ENCODE peak calls at places on chromosomes 13 and 19, in six cellular contexts. F is tibial nerve, W is Panc1, M is thoracic aorta, G is A673, B is neuronal stem cell. L is an unnamed sample.

GRCh38 chr13:111961793-111962192 is 105.2 kb upstream of the SOX1 start:
- DNase-seq in F (no peak), W (no peak), M (no peak), G (no peak), B (no peak), L (no peak)

GRCh38 chr19:49196527-49197240 is 39.1 kb downstream of the TRPM4 start:
- DNase-seq in F (no peak), W (no peak), M (no peak), G (peak), B (no peak), L (no peak)

GRCh38 chr13:19178901-19179593 is 2.6 kb downstream of the TUBA3C start:
- DNase-seq in F (no peak), W (no peak), M (no peak), G (no peak), B (no peak), L (no peak)

GRCh38 chr13:46687810-46688209 is 109.2 kb downstream of the ESD start:
- DNase-seq in F (no peak), W (no peak), M (no peak), G (peak), B (no peak), L (no peak)

GRCh38 chr13:30257433-30258099 is 49.8 kb downstream of the KATNAL1 start:
- DNase-seq in F (no peak), W (no peak), M (no peak), G (no peak), B (peak), L (no peak)

GRCh38 chr19:44530777-44531176 is 1.3 kb upstream of the CEACAM20 start:
- DNase-seq in F (no peak), W (no peak), M (no peak), G (no peak), B (no peak), L (no peak)

GRCh38 chr13:42876810-42877550 is 95.6 kb downstream of the FAM216B start:
- DNase-seq in F (no peak), W (no peak), M (no peak), G (no peak), B (no peak), L (peak)

GRCh38 chr19:4066176-4066606 is 508 bp downstream of the ZBTB7A start:
- DNase-seq in F (no peak), W (no peak), M (no peak), G (no peak), B (no peak), L (no peak)

GRCh38 chr19:7533925-7534480 is 1.5 kb upstream of the PNPLA6 start:
- DNase-seq in F (peak), W (no peak), M (peak), G (peak), B (peak), L (peak)

GRCh38 chr19:33438987-33439781 is 65.7 kb downstream of the CEBPG start:
- DNase-seq in F (no peak), W (no peak), M (no peak), G (no peak), B (no peak), L (no peak)

GRCh38 chr19:10270616-10271394 is at the start of gene ICAM1:
- DNase-seq in F (peak), W (no peak), M (no peak), G (no peak), B (no peak), L (no peak)

GRCh38 chr13:90414691-90415596 is 932.5 kb upstream of the MIR17HG start:
- DNase-seq in F (no peak), W (peak), M (no peak), G (peak), B (no peak), L (no peak)

GRCh38 chr19:19420570-19421301 is 15.3 kb downstream of the GATAD2A start:
- DNase-seq in F (no peak), W (no peak), M (no peak), G (peak), B (no peak), L (no peak)

GRCh38 chr19:10826236-10826635 is 9.8 kb downstream of the TMED1 start:
- DNase-seq in F (no peak), W (no peak), M (no peak), G (no peak), B (no peak), L (no peak)

GRCh38 chr13:70985371-70985770 is 877.1 kb upstream of the KLHL1 start:
- DNase-seq in F (no peak), W (no peak), M (no peak), G (no peak), B (no peak), L (no peak)

GRCh38 chr13:45781553-45782326 is 69.8 kb downstream of the SIAH3 start:
- DNase-seq in F (no peak), W (no peak), M (peak), G (peak), B (no peak), L (no peak)

GRCh38 chr19:35211545-35212230 is 16.9 kb downstream of the FAM187B start:
- DNase-seq in F (peak), W (no peak), M (no peak), G (no peak), B (no peak), L (no peak)

GRCh38 chr19:38838208-38838985 is 6.8 kb upstream of the ECH1 start:
- DNase-seq in F (no peak), W (no peak), M (no peak), G (no peak), B (no peak), L (peak)

GRCh38 chr19:42352216-42352892 is 26.9 kb downstream of the MEGF8 start:
- DNase-seq in F (no peak), W (no peak), M (no peak), G (peak), B (peak), L (no peak)

GRCh38 chr13:113296842-113297369 is at the start of gene LAMP1:
- DNase-seq in F (peak), W (peak), M (peak), G (peak), B (peak), L (peak)

GRCh38 chr19:38640368-38640767 is 7.1 kb upstream of the ACTN4 start:
- DNase-seq in F (no peak), W (no peak), M (no peak), G (no peak), B (no peak), L (no peak)

GRCh38 chr19:46373573-46374359 is 26.9 kb downstream of the PPP5C start:
- DNase-seq in F (no peak), W (no peak), M (peak), G (peak), B (peak), L (peak)

GRCh38 chr19:1275260-1275975 is at the start of gene FAM174C:
- DNase-seq in F (peak), W (no peak), M (no peak), G (peak), B (peak), L (peak)

GRCh38 chr19:45873219-45873772 is 9.2 kb downstream of the FOXA3 start:
- DNase-seq in F (no peak), W (no peak), M (no peak), G (no peak), B (no peak), L (no peak)

GRCh38 chr13:48251616-48252081 is 18.6 kb downstream of the ITM2B start:
- DNase-seq in F (no peak), W (no peak), M (no peak), G (no peak), B (no peak), L (no peak)

GRCh38 chr13:110689711-110690110 is 16.2 kb downstream of the CARS2 start:
- DNase-seq in F (no peak), W (no peak), M (no peak), G (no peak), B (no peak), L (no peak)

GRCh38 chr19:8451885-8452284 is 7.1 kb downstream of the HNRNPM start:
- DNase-seq in F (no peak), W (no peak), M (no peak), G (no peak), B (no peak), L (peak)

GRCh38 chr13:98224557-98224956 is 47.5 kb upstream of the RNF113B start:
- DNase-seq in F (no peak), W (no peak), M (no peak), G (no peak), B (no peak), L (no peak)

GRCh38 chr19:40800339-40800996 is 1.5 kb downstream of the EGLN2 start:
- DNase-seq in F (no peak), W (no peak), M (no peak), G (no peak), B (no peak), L (no peak)

GRCh38 chr19:8580710-8581281 is 3.6 kb upstream of the MYO1F start:
- DNase-seq in F (peak), W (peak), M (peak), G (peak), B (peak), L (no peak)

GRCh38 chr19:11115895-11116446 is 26.7 kb downstream of the LDLR start:
- DNase-seq in F (no peak), W (no peak), M (no peak), G (no peak), B (no peak), L (no peak)

GRCh38 chr19:47780215-47780551 is 1.7 kb downstream of the SELENOW start:
- DNase-seq in F (no peak), W (no peak), M (no peak), G (no peak), B (no peak), L (no peak)

GRCh38 chr19:47779524-47780214 is 1.2 kb downstream of the SELENOW start:
- DNase-seq in F (peak), W (no peak), M (peak), G (no peak), B (no peak), L (no peak)

GRCh38 chr19:47776568-47776967 is 1.9 kb upstream of the SELENOW start:
- DNase-seq in F (no peak), W (no peak), M (no peak), G (no peak), B (no peak), L (peak)

GRCh38 chr19:47778089-47778953 is at the start of gene SELENOW:
- DNase-seq in F (peak), W (no peak), M (no peak), G (peak), B (peak), L (no peak)

GRCh38 chr19:47778954-47779351 is 450 bp downstream of the SELENOW start:
- DNase-seq in F (no peak), W (no peak), M (no peak), G (no peak), B (no peak), L (no peak)
- H3K27ac ChIP-seq in F (peak), W (peak), M (peak), G (peak), B (no peak), L (peak)

GRCh38 chr13:107568181-107568580 is 647.2 kb downstream of the LIG4 start:
- DNase-seq in F (no peak), W (no peak), M (no peak), G (no peak), B (no peak), L (no peak)

GRCh38 chr13:107562222-107562621 is 653.1 kb downstream of the LIG4 start:
- DNase-seq in F (no peak), W (no peak), M (no peak), G (no peak), B (no peak), L (no peak)

DNA sequence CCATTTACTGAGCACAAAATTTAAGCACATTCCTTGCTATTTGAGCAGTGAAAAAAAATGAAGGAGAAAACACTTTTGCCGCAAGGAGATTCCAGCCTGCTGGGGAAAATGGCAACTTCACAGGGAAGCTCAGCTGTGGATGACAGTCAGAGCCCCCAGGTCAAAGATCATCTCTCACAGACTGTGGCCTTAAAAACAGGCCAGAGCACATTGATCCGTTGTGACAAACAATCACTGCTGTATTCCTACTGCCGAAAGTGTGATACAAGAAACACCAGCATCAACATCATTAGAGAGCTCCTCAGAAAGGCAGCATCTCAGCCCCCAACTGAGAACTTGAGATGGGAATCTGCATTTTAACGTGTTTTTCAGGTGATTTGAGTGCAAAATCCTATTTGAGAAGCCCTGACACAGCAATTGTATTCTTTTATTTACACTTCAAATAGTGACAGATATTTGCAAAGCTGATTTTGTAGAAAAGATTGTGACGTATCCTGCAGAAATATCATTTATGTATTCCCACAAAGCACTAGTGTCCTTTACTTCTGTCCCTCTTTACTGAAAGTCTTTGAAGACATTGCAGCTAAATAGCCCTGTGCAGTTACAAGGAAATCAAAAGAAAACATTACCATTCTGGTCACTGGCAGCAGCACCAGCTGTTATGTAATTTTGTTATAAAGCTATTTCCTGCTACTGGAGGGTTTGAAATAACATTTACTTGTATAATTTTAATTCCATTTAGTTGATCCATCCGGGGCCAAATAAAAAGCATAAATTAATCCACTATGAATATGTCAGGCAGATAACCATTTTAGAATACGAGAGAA is 652.0 kb downstream of the LIG4 start:
- DNase-seq in F (no peak), W (no peak), M (no peak), G (no peak), B (peak), L (no peak)
- H3K27ac ChIP-seq in F (no peak), W (no peak), M (no peak), G (no peak), B (no peak), L (no peak)

DNA sequence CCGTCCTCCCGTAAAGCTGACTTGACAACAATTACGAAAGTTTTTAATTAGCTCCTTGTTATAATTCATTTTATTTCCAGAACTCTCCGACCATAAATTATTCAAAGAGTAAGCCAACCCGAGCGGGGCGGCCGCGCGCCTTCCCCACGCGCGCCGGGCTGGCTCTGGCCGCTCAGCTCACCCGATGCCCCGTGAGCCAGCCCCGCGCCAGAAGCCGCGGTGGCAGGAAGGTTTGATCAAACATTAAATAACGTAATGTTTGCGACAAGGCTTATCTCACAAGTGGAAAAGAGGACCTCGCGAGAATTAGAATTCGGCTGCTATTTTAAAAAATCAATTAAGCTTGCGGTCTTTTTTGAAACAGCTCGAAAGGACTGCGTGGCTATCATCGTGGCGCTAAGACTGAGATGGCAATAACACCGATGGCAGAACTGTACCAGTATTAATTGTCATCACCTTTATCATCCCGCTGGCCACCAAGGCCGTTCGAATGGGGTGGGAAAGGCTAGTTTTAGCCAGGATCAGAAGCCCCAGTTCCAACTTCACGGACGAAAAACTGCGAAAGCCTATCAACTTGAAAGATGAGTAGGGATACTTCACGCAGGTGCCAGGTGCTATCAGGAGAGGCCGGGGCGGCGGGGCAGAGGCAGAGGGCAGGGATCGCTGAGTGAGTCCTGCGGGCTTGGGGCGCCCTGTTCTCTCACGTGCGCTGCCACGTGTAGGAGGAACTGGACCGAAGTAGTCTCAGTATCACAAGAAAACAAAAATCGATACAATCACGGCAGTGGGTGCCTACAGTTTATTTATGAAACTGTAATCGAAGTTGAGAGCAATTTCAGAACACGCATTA is 6.4 kb downstream of the POU4F1 start:
- DNase-seq in F (no peak), W (no peak), M (no peak), G (no peak), B (peak), L (no peak)
- H3K27ac ChIP-seq in F (no peak), W (no peak), M (no peak), G (no peak), B (no peak), L (no peak)

DNA sequence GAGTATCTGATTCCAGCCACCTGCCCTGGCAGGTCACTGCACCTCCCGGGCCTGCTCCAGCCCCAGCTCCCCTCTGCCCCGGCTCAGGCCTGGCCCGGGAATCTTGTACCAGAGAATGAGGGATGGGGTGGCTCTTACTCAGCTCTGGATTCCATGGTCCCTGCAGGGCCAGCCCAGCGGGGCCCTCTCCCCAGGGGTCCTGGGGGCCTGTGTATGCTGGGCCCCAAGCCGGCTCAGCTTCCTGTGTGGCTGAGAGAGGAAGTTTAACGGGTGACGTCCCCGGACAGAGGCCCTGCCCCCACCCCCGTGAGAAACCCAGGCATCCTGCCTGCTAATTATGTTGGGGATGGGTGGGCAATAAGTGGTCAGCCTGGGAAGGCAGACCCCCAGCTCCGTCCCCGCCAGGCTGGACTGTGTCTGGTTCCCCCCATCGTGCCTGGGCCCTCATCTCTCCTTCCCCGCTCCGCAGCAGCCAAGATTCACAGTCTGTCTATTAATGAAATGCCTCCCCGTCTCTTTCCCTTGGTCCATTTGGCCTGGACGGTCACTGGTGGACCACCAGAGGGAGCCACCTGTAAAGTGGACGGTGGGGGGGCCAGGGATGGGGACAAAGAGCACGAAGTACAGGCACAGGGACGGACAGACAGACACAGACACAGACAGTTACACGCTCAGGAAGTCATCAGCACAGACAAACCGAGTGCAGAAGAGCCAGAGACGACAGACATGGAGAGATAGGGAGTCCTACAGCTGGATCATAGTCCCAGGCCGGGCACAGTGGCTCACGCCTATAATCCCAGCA is at the start of gene DENND1C:
- DNase-seq in F (no peak), W (no peak), M (no peak), G (no peak), B (no peak), L (no peak)
- H3K27ac ChIP-seq in F (no peak), W (no peak), M (no peak), G (no peak), B (no peak), L (no peak)

GRCh38 chr19:18017275-18018083 is 9.5 kb downstream of the ARRDC2 start:
- DNase-seq in F (no peak), W (no peak), M (no peak), G (peak), B (no peak), L (no peak)

GRCh38 chr19:18020212-18021067 is 12.5 kb downstream of the ARRDC2 start:
- DNase-seq in F (peak), W (no peak), M (peak), G (no peak), B (no peak), L (no peak)

GRCh38 chr19:18027151-18027550 is 19.2 kb downstream of the ARRDC2 start:
- DNase-seq in F (no peak), W (no peak), M (no peak), G (no peak), B (no peak), L (no peak)

GRCh38 chr19:18023596-18024212 is 15.7 kb downstream of the ARRDC2 start:
- DNase-seq in F (peak), W (no peak), M (no peak), G (peak), B (no peak), L (no peak)

DNA sequence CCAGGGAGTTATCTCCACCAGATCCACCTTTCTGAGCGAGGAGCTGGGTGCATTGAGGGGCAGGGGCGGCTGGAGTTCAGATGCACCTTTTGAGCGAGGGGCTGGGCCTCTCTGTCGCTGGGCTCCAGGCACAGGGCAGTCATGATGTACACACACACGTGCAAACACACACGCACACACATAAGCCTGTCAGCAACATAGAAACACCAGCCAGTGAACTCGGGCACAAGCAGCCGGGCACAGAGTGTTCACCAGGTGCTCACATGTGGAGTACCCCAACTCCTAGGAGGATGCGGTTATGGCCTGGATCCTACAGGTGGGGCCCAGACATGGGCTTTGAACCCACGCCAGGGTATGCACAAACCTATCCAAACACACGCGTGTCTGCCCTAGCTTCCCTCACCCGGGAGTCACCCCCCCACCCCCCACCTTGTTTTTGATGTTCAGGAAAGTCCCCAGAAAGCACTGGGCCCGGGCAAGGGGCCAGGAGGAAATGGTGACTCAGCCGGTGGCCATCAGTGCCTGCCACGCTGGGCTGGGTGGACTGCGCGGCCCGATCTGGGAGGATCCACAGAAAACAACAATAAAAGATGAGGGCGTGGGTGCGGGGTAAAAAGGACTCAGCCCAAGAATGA is 13.3 kb downstream of the ARRDC2 start:
- DNase-seq in F (peak), W (no peak), M (peak), G (peak), B (no peak), L (no peak)
- H3K27ac ChIP-seq in F (peak), W (peak), M (peak), G (peak), B (no peak), L (no peak)

L was measured in epithelial cell of prostate.